ENCODE peak calls at places on chromosomes 2 and 18, in four cellular contexts. C is activated T-cell treated with anti-CD3 and anti-CD28 coated beads, Interleukin-2, amount 50 U/mL, for 4 hours; V is PC-3; L is IMR-90. B is an unnamed sample.

GRCh38 chr18:58013241-58014211 is 30.5 kb upstream of the NEDD4L start:
- DNase-seq in C (no peak), V (peak), L (peak), B (no peak)

GRCh38 chr2:137947714-137948336 is 16.4 kb upstream of the HNMT start:
- DNase-seq in C (no peak), V (peak), L (peak), B (peak)

GRCh38 chr2:73291461-73292315 is 1.7 kb downstream of the EGR4 start:
- DNase-seq in C (no peak), V (no peak), L (no peak), B (no peak)

GRCh38 chr2:105950521-105951389 is 206.0 kb downstream of the NCK2 start:
- DNase-seq in C (no peak), V (no peak), L (no peak), B (no peak)

GRCh38 chr2:1627628-1628371 is 116.5 kb downstream of the PXDN start:
- DNase-seq in C (no peak), V (no peak), L (no peak), B (no peak)

GRCh38 chr18:11308499-11308898 is 159.1 kb upstream of the PIEZO2 start:
- DNase-seq in C (no peak), V (no peak), L (peak), B (peak)

GRCh38 chr18:69943021-69943420 is 4.7 kb downstream of the CD226 start:
- DNase-seq in C (no peak), V (peak), L (no peak), B (no peak)

GRCh38 chr2:20184067-20184938 is 40.6 kb downstream of the SDC1 start:
- DNase-seq in C (no peak), V (peak), L (peak), B (peak)

GRCh38 chr18:67778016-67778415 is 261.5 kb upstream of the DSEL start:
- DNase-seq in C (no peak), V (no peak), L (no peak), B (no peak)

GRCh38 chr18:12422936-12423335 is 15.2 kb downstream of the PRELID3A start:
- DNase-seq in C (no peak), V (peak), L (no peak), B (no peak)

GRCh38 chr18:13284330-13285027 is 65.9 kb downstream of the LDLRAD4 start:
- DNase-seq in C (no peak), V (no peak), L (no peak), B (no peak)

GRCh38 chr2:176553685-176554106 is 284.5 kb downstream of the MTX2 start:
- DNase-seq in C (peak), V (peak), L (peak), B (peak)

GRCh38 chr18:64474279-64474678 is 325.4 kb upstream of the LINC00305 start:
- DNase-seq in C (no peak), V (no peak), L (no peak), B (no peak)

GRCh38 chr2:7430869-7431641 is 513.8 kb downstream of the RNF144A start:
- DNase-seq in C (no peak), V (peak), L (no peak), B (no peak)

GRCh38 chr2:118913131-118913804 is 28.7 kb upstream of the MARCO start:
- DNase-seq in C (no peak), V (peak), L (no peak), B (no peak)

GRCh38 chr2:224579411-224579810 is 5.8 kb downstream of the CUL3 start:
- DNase-seq in C (no peak), V (peak), L (peak), B (no peak)

GRCh38 chr18:71168576-71169145 is 879.8 kb downstream of the SOCS6 start:
- DNase-seq in C (no peak), V (no peak), L (no peak), B (no peak)

GRCh38 chr2:26757873-26758789 is 6.0 kb upstream of the SLC35F6 start:
- DNase-seq in C (no peak), V (peak), L (peak), B (peak)

GRCh38 chr2:174971868-174972781 is 33.1 kb downstream of the CHN1 start:
- DNase-seq in C (no peak), V (peak), L (peak), B (peak)

GRCh38 chr18:28125051-28125450 is 51.9 kb downstream of the CDH2 start:
- DNase-seq in C (no peak), V (peak), L (no peak), B (no peak)

GRCh38 chr2:231397928-231398294 is 2.4 kb downstream of the B3GNT7 start:
- DNase-seq in C (no peak), V (no peak), L (no peak), B (no peak)

GRCh38 chr2:185456517-185456916 is 282.1 kb upstream of the FSIP2 start:
- DNase-seq in C (no peak), V (peak), L (no peak), B (no peak)

GRCh38 chr2:210007895-210008294 is 5.5 kb downstream of the RPE start:
- DNase-seq in C (no peak), V (peak), L (peak), B (no peak)